ENCODE peak calls at places on chromosomes 13 and 19, in ten cellular contexts. U is cardiac fibroblast; I is SJSA1; Q is WTC11; V is NCI-H1930; F is activated CD8-positive, alpha-beta T cell treated with anti-CD3 and anti-CD28 coated beads for 36 hours; W is central memory CD4-positive, alpha-beta T cell; E is tibial nerve; P is brain pericyte; X is cerebellar nuclear complex. H is an unnamed sample.

GRCh38 chr13:89457977-89458376 is 1786.8 kb downstream of the SLITRK5 start:
- DNase-seq in E (no peak), P (no peak), U (peak), F (no peak), W (no peak), X (no peak), V (no peak), I (peak), Q (no peak), H (no peak)

GRCh38 chr19:52991484-52991883 is 22.2 kb upstream of the ERVV-1 start:
- DNase-seq in P (no peak), U (peak), W (no peak), Q (no peak), F (no peak), X (no peak), I (peak), E (no peak), V (no peak), H (no peak)

GRCh38 chr19:35090160-35090794 is 25.3 kb upstream of the FXYD3 start:
- DNase-seq in X (no peak), W (peak), P (no peak), E (peak), F (peak), I (peak), Q (peak), U (peak), V (peak), H (peak)

GRCh38 chr13:21925720-21926119 is 254.8 kb downstream of the FGF9 start:
- DNase-seq in F (no peak), W (no peak), V (no peak), U (no peak), E (no peak), X (no peak), P (no peak), Q (peak), I (no peak), H (no peak)

GRCh38 chr13:33330483-33330882 is 44.9 kb upstream of the STARD13 start:
- DNase-seq in V (no peak), X (no peak), E (no peak), W (no peak), Q (no peak), P (no peak), I (no peak), U (no peak), F (no peak), H (no peak)

GRCh38 chr19:3201911-3202310 is 16.2 kb downstream of the NCLN start:
- DNase-seq in P (no peak), E (no peak), W (no peak), X (no peak), U (no peak), I (no peak), F (no peak), V (no peak), Q (no peak), H (no peak)

GRCh38 chr13:41463823-41464602 is 6.7 kb downstream of the RGCC start:
- DNase-seq in Q (no peak), I (no peak), V (no peak), X (no peak), F (peak), U (no peak), W (peak), E (no peak), P (no peak), H (no peak)

GRCh38 chr19:17683078-17683477 is 5.1 kb downstream of the UNC13A start:
- DNase-seq in U (no peak), I (no peak), V (no peak), P (no peak), E (no peak), Q (no peak), X (no peak), F (no peak), W (no peak), H (no peak)

GRCh38 chr13:93714171-93714570 is 487.6 kb downstream of the GPC6 start:
- DNase-seq in P (no peak), W (no peak), I (peak), Q (no peak), X (no peak), V (no peak), E (no peak), F (no peak), U (no peak), H (no peak)

GRCh38 chr13:73914119-73914518 is 220.1 kb downstream of the KLF12 start:
- DNase-seq in E (no peak), F (no peak), Q (no peak), P (no peak), V (no peak), U (peak), X (no peak), I (no peak), W (no peak), H (peak)

GRCh38 chr13:89925107-89925506 is 1422.4 kb upstream of the MIR17HG start:
- DNase-seq in I (no peak), P (no peak), E (no peak), V (peak), Q (peak), W (no peak), X (no peak), U (peak), F (no peak), H (peak)

GRCh38 chr19:48624067-48624594 is 4.8 kb downstream of the SPHK2 start:
- DNase-seq in U (peak), F (peak), I (peak), P (peak), Q (peak), E (peak), W (peak), V (peak), X (peak), H (peak)

GRCh38 chr13:73451120-73452029 is 392.6 kb downstream of the KLF5 start:
- DNase-seq in X (no peak), Q (no peak), I (no peak), U (no peak), F (no peak), W (no peak), V (peak), E (no peak), P (no peak), H (no peak)

GRCh38 chr13:73754727-73755292 is 379.4 kb downstream of the KLF12 start:
- DNase-seq in P (peak), E (peak), X (no peak), I (peak), U (peak), V (peak), W (peak), Q (no peak), F (peak), H (peak)

GRCh38 chr19:54449701-54450069 is 686 bp downstream of the LENG8 start:
- DNase-seq in Q (no peak), F (peak), X (no peak), P (no peak), V (no peak), U (peak), I (no peak), W (no peak), E (no peak), H (no peak)

GRCh38 chr19:32041681-32042292 is 303.6 kb upstream of the ZNF507 start:
- DNase-seq in I (peak), X (no peak), W (no peak), U (peak), E (no peak), P (no peak), F (peak), V (peak), Q (peak), H (peak)

H was measured in NB4.